ENCODE peak calls at places on chromosomes 5 and 9, in ten cellular contexts. W, T, K, Q, I, Z, L, N, O and G are unnamed samples.

GRCh38 chr5:72106922-72107873 is at the start of gene MAP1B:
- DNase-seq in W (peak), T (peak), K (peak), Q (peak), I (peak), Z (peak), L (peak), N (no peak), O (peak), G (no peak)

GRCh38 chr9:108534741-108535140 is 321.0 kb downstream of the ACTL7B start:
- DNase-seq in W (no peak), T (no peak), K (no peak), Q (no peak), I (no peak), Z (peak), L (peak), N (no peak), O (no peak), G (peak)

GRCh38 chr9:5532790-5533189 is 22.5 kb downstream of the PDCD1LG2 start:
- DNase-seq in W (no peak), T (no peak), K (no peak), Q (no peak), I (no peak), Z (no peak), L (no peak), N (no peak), O (no peak), G (no peak)

GRCh38 chr5:64506567-64507321 is 929 bp downstream of the RGS7BP start:
- DNase-seq in W (no peak), T (peak), K (peak), Q (no peak), I (no peak), Z (no peak), L (no peak), N (no peak), O (peak), G (no peak)

GRCh38 chr5:131265318-131265803 is 1.5 kb downstream of the CDC42SE2 start:
- DNase-seq in W (no peak), T (no peak), K (no peak), Q (no peak), I (peak), Z (peak), L (no peak), N (no peak), O (peak), G (no peak)

GRCh38 chr5:135206862-135207261 is 172.8 kb upstream of the PITX1 start:
- DNase-seq in W (no peak), T (no peak), K (no peak), Q (no peak), I (no peak), Z (no peak), L (no peak), N (peak), O (no peak), G (no peak)

GRCh38 chr9:132994410-132995120 is 16.1 kb downstream of the GFI1B start:
- DNase-seq in W (no peak), T (no peak), K (no peak), Q (no peak), I (peak), Z (no peak), L (peak), N (no peak), O (peak), G (no peak)

GRCh38 chr9:104747245-104747564 is 278 bp upstream of the NIPSNAP3A start:
- DNase-seq in W (no peak), T (no peak), K (no peak), Q (no peak), I (no peak), Z (no peak), L (no peak), N (no peak), O (no peak), G (no peak)

GRCh38 chr9:128007566-128008138 is 26.9 kb upstream of the EEIG1 start:
- DNase-seq in W (no peak), T (no peak), K (no peak), Q (no peak), I (peak), Z (peak), L (no peak), N (peak), O (no peak), G (peak)

DNA sequence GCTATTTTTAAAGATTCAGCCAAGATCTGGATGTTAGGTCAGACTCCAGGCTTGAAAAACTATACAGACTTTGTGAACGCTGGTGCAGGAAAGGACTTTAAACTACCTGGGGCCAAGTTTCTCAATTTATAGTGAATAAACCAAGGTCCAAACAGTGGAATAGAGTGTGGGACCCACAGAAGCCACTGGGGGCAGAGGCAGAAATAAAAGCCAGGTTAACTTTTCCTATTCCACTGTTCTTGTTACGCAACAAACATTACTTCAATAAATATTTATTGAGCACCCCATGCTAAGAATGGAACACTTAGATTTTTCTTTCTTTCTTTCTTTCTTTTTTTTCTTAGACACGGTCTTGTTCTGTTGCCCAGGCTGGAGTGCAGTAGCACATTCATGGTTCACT is 11.0 kb upstream of the HAVCR1 start:
- DNase-seq in W (no peak), T (no peak), K (no peak), Q (no peak), I (no peak), Z (no peak), L (no peak), N (no peak), O (peak), G (no peak)
- TF ChIP-seq CTCF in W (no peak), T (peak), K (peak), Q (no peak), I (no peak), Z (no peak), L (no peak), N (no peak), O (peak), G (no peak)

GRCh38 chr5:146706321-146706972 is 172.1 kb downstream of the PPP2R2B start:
- DNase-seq in W (no peak), T (no peak), K (no peak), Q (no peak), I (no peak), Z (no peak), L (no peak), N (peak), O (peak), G (no peak)
- TF ChIP-seq CTCF in W (no peak), T (no peak), K (no peak), Q (no peak), I (no peak), Z (peak), L (peak), N (no peak), O (peak), G (no peak)

GRCh38 chr9:17793713-17794622 is 215.1 kb downstream of the SH3GL2 start:
- DNase-seq in W (no peak), T (no peak), K (peak), Q (no peak), I (no peak), Z (no peak), L (peak), N (no peak), O (peak), G (no peak)
- TF ChIP-seq CTCF in W (no peak), T (peak), K (peak), Q (no peak), I (no peak), Z (no peak), L (peak), N (no peak), O (no peak), G (no peak)

DNA sequence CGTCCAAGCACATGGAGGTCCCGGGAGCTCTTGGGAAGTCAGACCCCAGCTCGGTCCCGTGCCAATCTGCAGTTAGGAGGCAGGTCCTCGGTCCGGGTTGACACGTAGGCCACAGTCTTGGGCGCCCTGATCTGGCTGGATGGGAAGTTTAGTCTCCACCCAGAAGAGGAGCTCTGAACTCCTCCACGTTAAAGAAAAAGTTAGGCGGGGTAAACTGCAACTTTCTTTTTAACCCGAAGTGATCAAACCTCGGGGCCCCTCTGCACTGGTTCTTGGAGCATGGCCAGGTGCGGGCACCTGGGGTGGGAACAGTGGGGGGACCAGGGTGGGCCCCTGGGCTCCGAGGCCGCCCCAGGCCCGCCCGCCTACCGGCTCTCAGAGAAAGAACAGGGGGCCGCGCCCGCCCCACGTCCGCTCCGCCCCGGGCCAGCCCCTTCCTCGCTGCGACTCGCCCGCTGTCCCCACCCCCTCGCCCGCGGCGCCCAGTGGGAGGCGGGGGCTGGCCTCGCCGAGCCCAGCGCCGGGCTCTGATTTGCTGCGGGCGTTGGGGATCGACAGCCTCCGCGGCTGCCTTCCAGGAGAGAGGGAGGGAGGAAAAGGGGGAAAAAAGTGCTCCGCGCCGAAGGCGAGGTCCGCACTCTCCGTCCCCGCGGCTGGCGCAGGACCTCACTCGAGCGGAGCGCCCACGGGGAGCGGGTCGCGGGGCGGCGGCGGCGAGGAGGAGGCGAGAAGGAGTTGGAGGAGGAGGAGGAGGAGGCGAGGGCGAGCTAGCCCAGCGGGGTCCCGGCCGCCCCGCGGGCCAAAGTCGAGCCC is at the start of gene COL5A1:
- DNase-seq in W (peak), T (peak), K (peak), Q (peak), I (no peak), Z (peak), L (peak), N (peak), O (peak), G (peak)
- TF ChIP-seq CTCF in W (peak), T (peak), K (no peak), Q (peak), I (no peak), Z (no peak), L (peak), N (peak), O (no peak), G (no peak)

DNA sequence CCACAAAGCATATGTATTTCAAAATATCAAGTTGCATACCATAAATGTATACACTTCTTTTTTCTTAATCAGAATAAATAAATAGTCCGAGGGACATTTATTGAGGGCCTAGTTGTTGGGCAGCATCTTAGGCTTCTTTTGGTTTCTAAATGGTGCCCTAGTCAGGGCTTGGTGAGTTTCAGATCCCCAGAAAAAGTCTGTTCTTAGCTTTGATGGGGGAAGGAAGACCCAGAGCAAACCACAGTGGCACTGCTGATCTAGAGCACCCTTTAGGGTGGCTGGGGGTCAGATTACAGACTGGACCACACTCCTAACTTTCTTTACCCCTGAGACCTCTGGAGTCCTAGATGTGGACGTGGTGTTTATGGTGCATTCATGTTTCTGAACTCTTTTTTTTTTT is 97.8 kb downstream of the C9orf152 start:
- DNase-seq in W (no peak), T (no peak), K (no peak), Q (no peak), I (peak), Z (no peak), L (no peak), N (no peak), O (no peak), G (no peak)
- TF ChIP-seq CTCF in W (no peak), T (no peak), K (no peak), Q (no peak), I (no peak), Z (no peak), L (no peak), N (no peak), O (no peak), G (no peak)

GRCh38 chr9:9003184-9003583 is 1203.6 kb upstream of the DMAC1 start:
- DNase-seq in W (no peak), T (no peak), K (no peak), Q (no peak), I (no peak), Z (peak), L (peak), N (no peak), O (peak), G (peak)
- TF ChIP-seq CTCF in W (no peak), T (peak), K (peak), Q (no peak), I (no peak), Z (peak), L (peak), N (peak), O (peak), G (peak)

GRCh38 chr5:54024466-54024865 is 285.9 kb downstream of the ARL15 start:
- DNase-seq in W (no peak), T (no peak), K (no peak), Q (no peak), I (no peak), Z (peak), L (no peak), N (no peak), O (no peak), G (no peak)
- TF ChIP-seq CTCF in W (no peak), T (no peak), K (no peak), Q (no peak), I (no peak), Z (no peak), L (no peak), N (no peak), O (no peak), G (no peak)

GRCh38 chr5:138331449-138332368 is at the start of gene CDC25C:
- DNase-seq in W (peak), T (peak), K (peak), Q (peak), I (peak), Z (peak), L (peak), N (peak), O (peak), G (peak)
- TF ChIP-seq CTCF in W (no peak), T (no peak), K (no peak), Q (peak), I (no peak), Z (no peak), L (no peak), N (no peak), O (no peak), G (no peak)

GRCh38 chr5:115549154-115549553 is 4.6 kb upstream of the FEM1C start:
- DNase-seq in W (no peak), T (no peak), K (no peak), Q (no peak), I (peak), Z (no peak), L (no peak), N (no peak), O (peak), G (no peak)
- TF ChIP-seq CTCF in W (no peak), T (peak), K (no peak), Q (no peak), I (no peak), Z (peak), L (peak), N (no peak), O (peak), G (peak)

DNA sequence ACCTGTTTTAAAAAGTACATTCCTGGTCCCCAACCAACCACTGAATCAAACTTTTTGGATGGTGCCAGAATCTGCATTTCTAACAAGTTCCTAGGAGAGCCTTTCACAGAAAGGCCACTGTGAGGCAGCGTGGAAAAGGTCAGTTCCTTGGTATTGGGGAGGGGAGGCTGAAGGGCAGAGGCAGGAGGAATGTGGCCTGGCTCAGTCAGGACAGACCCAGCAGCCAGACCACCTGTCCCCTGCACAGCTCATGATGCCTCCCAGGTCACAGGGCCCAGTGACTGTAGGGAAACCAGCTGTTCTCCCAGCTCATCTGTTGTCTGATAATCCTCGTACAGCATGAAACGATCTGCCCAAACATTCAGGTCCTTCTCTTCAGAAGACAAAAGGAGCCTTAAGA is 132.9 kb downstream of the LHFPL2 start:
- DNase-seq in W (no peak), T (no peak), K (no peak), Q (no peak), I (no peak), Z (no peak), L (no peak), N (no peak), O (peak), G (no peak)
- TF ChIP-seq CTCF in W (no peak), T (no peak), K (no peak), Q (no peak), I (no peak), Z (no peak), L (no peak), N (no peak), O (no peak), G (no peak)